ENCODE peak calls at places on chromosomes 2 and 18, in six cellular contexts. Z is kidney, A is GM23248, T is astrocyte, D is neuronal stem cell, M is PC-3. F is an unnamed sample.

GRCh38 chr2:113058998-113059960 is at the start of gene IL36RN:
- DNase-seq in Z (no peak), A (no peak), T (no peak), D (no peak), M (no peak), F (no peak)

GRCh38 chr2:152718909-152719645 is 657 bp downstream of the ARL6IP6 start:
- DNase-seq in Z (peak; percentile 77), A (peak; percentile 64), T (peak; percentile 14), D (peak; percentile 56), M (peak; percentile 80), F (peak; percentile 83)

GRCh38 chr2:17981936-17982335 is 103.5 kb downstream of the KCNS3 start:
- DNase-seq in Z (no peak), A (no peak), T (no peak), D (no peak), M (no peak), F (no peak)

GRCh38 chr2:33788044-33788443 is 188.9 kb upstream of the FAM98A start:
- DNase-seq in Z (no peak), A (peak; percentile 74), T (peak; percentile 83), D (no peak), M (no peak), F (no peak)

GRCh38 chr18:79392226-79392625 is 3.5 kb upstream of the NFATC1 start:
- DNase-seq in Z (peak; percentile 39), A (no peak), T (no peak), D (no peak), M (no peak), F (no peak)

GRCh38 chr2:43707255-43707654 is 31.0 kb upstream of the C1GALT1C1L start:
- DNase-seq in Z (no peak), A (peak; percentile 94), T (peak; percentile 80), D (no peak), M (peak; percentile 86), F (no peak)

GRCh38 chr2:68918497-68918896 is 34.2 kb downstream of the GKN2 start:
- DNase-seq in Z (no peak), A (no peak), T (peak; percentile 69), D (no peak), M (no peak), F (no peak)

GRCh38 chr2:100936070-100936741 is 65.9 kb upstream of the RPL31 start:
- DNase-seq in Z (no peak), A (no peak), T (no peak), D (no peak), M (no peak), F (no peak)

GRCh38 chr2:206004004-206004693 is 81.8 kb downstream of the INO80D start:
- DNase-seq in Z (no peak), A (no peak), T (no peak), D (peak; percentile 17), M (peak; percentile 52), F (no peak)

GRCh38 chr2:55628931-55629330 is 11.5 kb upstream of the PPP4R3B start:
- DNase-seq in Z (no peak), A (no peak), T (no peak), D (no peak), M (no peak), F (peak; percentile 10)

GRCh38 chr2:203453858-203454451 is 81.1 kb downstream of the RAPH1 start:
- DNase-seq in Z (no peak), A (peak; percentile 73), T (peak; percentile 26), D (peak; percentile 15), M (peak; percentile 67), F (peak; percentile 21)

GRCh38 chr2:173667014-173667413 is 298.2 kb downstream of the SP3 start:
- DNase-seq in Z (no peak), A (no peak), T (no peak), D (no peak), M (no peak), F (peak; percentile 52)

GRCh38 chr2:26756337-26756736 is 7.7 kb upstream of the SLC35F6 start:
- DNase-seq in Z (no peak), A (no peak), T (no peak), D (no peak), M (no peak), F (no peak)

GRCh38 chr2:204635478-204635877 is 90.2 kb downstream of the PARD3B start:
- DNase-seq in Z (no peak), A (no peak), T (no peak), D (no peak), M (no peak), F (no peak)

GRCh38 chr2:5520352-5520996 is 171.7 kb upstream of the SOX11 start:
- DNase-seq in Z (no peak), A (no peak), T (peak; percentile 63), D (no peak), M (peak; percentile 4), F (no peak)

GRCh38 chr2:46849741-46850474 is 65.7 kb downstream of the MCFD2 start:
- DNase-seq in Z (peak; percentile 92), A (peak; percentile 27), T (peak; percentile 97), D (no peak), M (peak; percentile 92), F (no peak)

GRCh38 chr2:23788100-23788499 is 138.8 kb downstream of the ATAD2B start:
- DNase-seq in Z (no peak), A (no peak), T (no peak), D (no peak), M (peak; percentile 86), F (no peak)

GRCh38 chr2:18251486-18251885 is 309.0 kb downstream of the RDH14 start:
- DNase-seq in Z (no peak), A (no peak), T (no peak), D (no peak), M (no peak), F (no peak)

GRCh38 chr18:7856733-7857132 is 289.6 kb downstream of the PTPRM start:
- DNase-seq in Z (no peak), A (peak; percentile 13), T (peak; percentile 67), D (no peak), M (peak; percentile 19), F (peak; percentile 74)

GRCh38 chr2:5546176-5546575 is 146.0 kb upstream of the SOX11 start:
- DNase-seq in Z (no peak), A (no peak), T (peak; percentile 82), D (no peak), M (peak; percentile 15), F (peak; percentile 21)

GRCh38 chr2:238099709-238100048 is 461 bp upstream of the ESPNL start:
- DNase-seq in Z (peak; percentile 46), A (no peak), T (no peak), D (no peak), M (no peak), F (no peak)

GRCh38 chr2:8438996-8439395 is 242.9 kb upstream of the ID2 start:
- DNase-seq in Z (no peak), A (no peak), T (no peak), D (no peak), M (no peak), F (no peak)

GRCh38 chr2:229486673-229487072 is 215.6 kb upstream of the PID1 start:
- DNase-seq in Z (no peak), A (no peak), T (no peak), D (no peak), M (no peak), F (no peak)

GRCh38 chr2:229488232-229488631 is 217.1 kb upstream of the PID1 start:
- DNase-seq in Z (no peak), A (no peak), T (no peak), D (no peak), M (no peak), F (no peak)

GRCh38 chr2:229490167-229490566 is 219.1 kb upstream of the PID1 start:
- DNase-seq in Z (no peak), A (no peak), T (no peak), D (no peak), M (no peak), F (no peak)

GRCh38 chr2:229489016-229489415 is 217.9 kb upstream of the PID1 start:
- DNase-seq in Z (no peak), A (peak; percentile 32), T (peak; percentile 96), D (no peak), M (peak; percentile 95), F (peak; percentile 61)

DNA sequence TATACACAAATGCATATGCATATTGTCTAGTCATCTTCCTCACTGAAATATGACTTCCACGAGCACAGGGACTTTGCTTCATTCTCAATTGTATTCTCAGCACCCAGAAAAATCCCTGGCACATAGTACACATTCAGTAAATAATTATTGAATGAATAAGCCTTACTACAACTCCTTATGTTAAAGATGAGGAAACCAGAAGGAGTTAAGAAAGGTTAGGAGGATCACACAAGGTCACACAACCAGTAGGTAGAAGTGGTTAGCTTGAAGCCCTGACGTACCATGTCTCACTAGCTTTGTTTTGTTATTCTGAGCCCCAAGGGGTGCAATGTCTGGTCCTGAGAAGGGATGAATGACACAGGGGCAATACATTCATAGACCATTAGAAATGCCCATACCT is 220.9 kb upstream of the PID1 start:
- DNase-seq in Z (no peak), A (no peak), T (peak; percentile 50), D (no peak), M (no peak), F (peak; percentile 3)
- H3K9ac ChIP-seq in Z (no peak overlapping the region), A (no peak overlapping the region), T (peak overlapping the region; percentile 46), D (no peak overlapping the region), M (no peak overlapping the region), F (no peak overlapping the region)

DNA sequence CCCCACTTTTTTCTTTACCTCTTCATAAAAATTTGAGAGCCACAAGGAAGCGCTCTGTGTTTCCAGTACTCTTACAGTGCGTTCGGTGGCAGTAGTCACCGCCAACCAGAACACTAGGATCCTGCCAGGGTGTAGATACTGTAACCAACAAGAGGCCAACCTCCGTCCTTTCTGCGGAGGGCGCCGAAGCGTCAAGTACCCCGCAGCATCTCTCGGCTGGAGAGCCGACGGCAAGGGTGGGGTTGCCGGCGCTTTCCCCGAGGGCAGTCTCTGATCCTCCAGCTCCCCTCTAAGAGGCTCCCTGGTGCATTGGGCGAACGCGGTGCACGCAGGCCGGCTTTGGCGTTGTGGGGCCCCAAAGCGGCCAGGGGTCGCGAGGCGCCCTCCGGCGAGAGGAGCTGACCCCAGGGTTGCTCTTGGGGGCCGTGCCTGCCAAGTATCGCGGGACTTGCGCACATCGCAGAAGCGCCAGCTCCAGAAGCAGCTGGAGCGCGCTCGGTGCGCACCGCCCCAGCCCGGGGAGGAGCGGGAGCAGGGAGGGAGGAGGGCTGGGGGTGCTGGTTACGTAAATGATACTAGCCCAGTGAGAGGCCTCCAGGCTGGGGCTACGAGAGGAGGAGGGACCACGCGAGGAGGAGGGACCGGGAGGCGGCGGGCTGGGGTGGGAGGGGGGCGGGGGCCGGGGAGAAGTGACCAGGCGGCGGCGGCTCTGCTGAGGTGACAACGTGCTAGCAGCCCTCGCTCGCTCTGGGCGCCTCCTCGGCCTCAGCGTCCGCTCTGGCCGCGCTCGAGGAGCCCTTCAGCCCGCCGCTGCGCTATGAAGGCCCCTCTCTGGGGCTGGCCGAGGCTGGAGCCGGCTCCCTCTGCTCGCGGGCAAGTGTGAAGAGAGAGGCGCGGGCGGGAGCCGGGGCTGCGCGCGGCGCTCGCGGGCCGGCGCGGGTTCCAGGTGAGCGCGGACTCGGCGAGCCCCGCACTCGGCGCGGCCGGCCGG is at the start of gene GALNT13:
- DNase-seq in Z (peak; percentile 73), A (peak; percentile 31), T (peak; percentile 33), D (peak; percentile 84), M (peak; percentile 45), F (peak; percentile 22)
- H3K9ac ChIP-seq in Z (no peak within 1 kb of the TSS), A (no peak within 1 kb of the TSS), T (peak within 1 kb of the TSS; percentile 33), D (peak within 1 kb of the TSS; percentile 60), M (no peak within 1 kb of the TSS), F (no peak within 1 kb of the TSS)

GRCh38 chr18:25831226-25831828 is 259.1 kb downstream of the SS18 start:
- DNase-seq in Z (no peak), A (peak; percentile 47), T (peak; percentile 35), D (no peak), M (no peak), F (no peak)
- H3K9ac ChIP-seq in Z (no peak overlapping the region), A (no peak overlapping the region), T (no peak overlapping the region), D (no peak overlapping the region), M (no peak overlapping the region), F (no peak overlapping the region)

DNA sequence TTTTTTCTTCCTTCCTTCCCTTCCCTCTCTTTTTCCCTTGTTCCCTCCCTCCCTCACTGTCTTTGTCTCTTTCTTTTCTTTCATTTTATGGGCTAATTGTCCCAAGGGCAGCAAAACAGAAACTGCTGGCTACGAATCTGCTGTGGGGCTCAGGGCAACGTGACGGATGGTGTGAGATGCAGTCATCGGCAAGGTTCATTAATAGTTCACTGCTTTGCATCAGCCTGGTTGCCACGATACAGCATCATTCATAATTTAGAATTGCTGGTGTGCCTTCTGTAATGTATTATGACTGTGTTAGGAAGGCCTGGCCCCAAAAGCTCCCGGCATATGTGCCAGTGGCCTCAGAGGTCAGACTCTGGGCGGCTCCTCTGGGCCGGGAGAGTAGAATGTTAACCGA is 134.7 kb downstream of the NAPG start:
- DNase-seq in Z (peak; percentile 87), A (peak; percentile 79), T (peak; percentile 25), D (no peak), M (no peak), F (no peak)
- H3K9ac ChIP-seq in Z (no peak overlapping the region), A (peak overlapping the region; percentile 12), T (no peak overlapping the region), D (no peak overlapping the region), M (no peak overlapping the region), F (no peak overlapping the region)